ENCODE peak calls at places on chromosomes 13 and 19, in seven cellular contexts. A is fibroblast of lung, V is A549, G is ovary, H is fibroblast of the aortic adventitia, Y is mucosa of descending colon, Z is bronchial epithelial cell. T is an unnamed sample.

GRCh38 chr19:17255150-17255621 is 9.4 kb downstream of the USHBP1 start:
- DNase-seq in A (no peak), V (no peak), G (no peak), H (no peak), Y (no peak), Z (peak; percentile 63), T (no peak)

GRCh38 chr13:20340136-20340758 is 108.1 kb upstream of the GJB6 start:
- DNase-seq in A (no peak), V (no peak), G (no peak), H (no peak), Y (no peak), Z (no peak), T (no peak)

GRCh38 chr13:62512194-62513141 is 1096.8 kb upstream of the PCDH20 start:
- DNase-seq in A (peak; percentile 1), V (peak; percentile 1), G (no peak), H (no peak), Y (peak; percentile 11), Z (peak; percentile 26), T (peak; percentile 16)

GRCh38 chr13:75180805-75181455 is 301.0 kb downstream of the TBC1D4 start:
- DNase-seq in A (peak; percentile 78), V (no peak), G (no peak), H (peak; percentile 28), Y (no peak), Z (peak; percentile 38), T (no peak)

GRCh38 chr13:49926019-49926418 is 10.1 kb downstream of the SPRYD7 start:
- DNase-seq in A (no peak), V (no peak), G (no peak), H (no peak), Y (no peak), Z (no peak), T (no peak)

GRCh38 chr13:73672492-73672891 is 461.7 kb downstream of the KLF12 start:
- DNase-seq in A (peak; percentile 39), V (no peak), G (no peak), H (peak; percentile 36), Y (no peak), Z (peak; percentile 64), T (no peak)

GRCh38 chr19:38655148-38655824 is 7.8 kb downstream of the ACTN4 start:
- DNase-seq in A (peak; percentile 66), V (no peak), G (no peak), H (no peak), Y (no peak), Z (peak; percentile 52), T (peak; percentile 19)

GRCh38 chr13:42355841-42356575 is 84.1 kb downstream of the AKAP11 start:
- DNase-seq in A (no peak), V (no peak), G (no peak), H (no peak), Y (no peak), Z (no peak), T (no peak)

GRCh38 chr19:940591-941291 is 14.9 kb downstream of the ARID3A start:
- DNase-seq in A (peak; percentile 65), V (no peak), G (no peak), H (peak; percentile 83), Y (peak; percentile 86), Z (no peak), T (peak; percentile 70)

GRCh38 chr19:42421591-42422031 is 5.6 kb downstream of the LIPE start:
- DNase-seq in A (no peak), V (no peak), G (no peak), H (peak; percentile 10), Y (no peak), Z (peak; percentile 98), T (peak; percentile 68)

GRCh38 chr13:109297628-109298027 is 488.8 kb downstream of the IRS2 start:
- DNase-seq in A (peak; percentile 89), V (no peak), G (no peak), H (peak; percentile 34), Y (no peak), Z (peak; percentile 80), T (no peak)

GRCh38 chr19:16258440-16258903 is 60.8 kb downstream of the AP1M1 start:
- DNase-seq in A (no peak), V (no peak), G (no peak), H (no peak), Y (peak; percentile 77), Z (no peak), T (peak; percentile 93)

GRCh38 chr19:13865578-13866462 is 11.1 kb upstream of the NANOS3 start:
- DNase-seq in A (no peak), V (no peak), G (peak; percentile 52), H (no peak), Y (no peak), Z (no peak), T (peak; percentile 77)

GRCh38 chr13:46321494-46322225 is 65.4 kb downstream of the RUBCNL start:
- DNase-seq in A (peak; percentile 36), V (peak; percentile 26), G (no peak), H (peak; percentile 82), Y (no peak), Z (peak; percentile 40), T (peak; percentile 49)

GRCh38 chr13:38686635-38687245 is at the start of gene FREM2:
- DNase-seq in A (peak; percentile 59), V (peak; percentile 3), G (peak; percentile 71), H (no peak), Y (no peak), Z (peak; percentile 53), T (no peak)

GRCh38 chr13:96819375-96819774 is 174.9 kb downstream of the OXGR1 start:
- DNase-seq in A (no peak), V (no peak), G (no peak), H (no peak), Y (no peak), Z (no peak), T (no peak)

GRCh38 chr19:53877361-53877766 is 4.6 kb upstream of the PRKCG start:
- DNase-seq in A (peak; percentile 22), V (no peak), G (no peak), H (peak; percentile 41), Y (no peak), Z (no peak), T (no peak)

DNA sequence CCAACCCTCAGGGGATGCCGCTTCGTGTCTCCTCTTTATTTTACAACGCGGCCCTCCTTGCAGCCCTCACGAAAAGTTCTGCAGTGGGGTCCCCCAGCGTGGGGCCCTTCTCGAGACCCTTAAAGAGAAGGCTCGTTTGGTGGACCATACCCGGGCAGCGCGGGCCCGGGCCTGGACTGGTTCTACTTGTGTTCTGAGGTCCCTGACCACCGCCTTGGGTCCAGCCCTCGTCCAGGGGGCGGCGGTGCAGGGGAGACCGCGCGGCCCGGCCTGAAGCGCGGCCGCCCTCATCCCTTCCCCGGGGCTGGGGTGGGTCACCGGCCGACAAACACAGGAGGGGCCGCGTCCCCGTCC is 400 bp upstream of the SERP2 start:
- DNase-seq in A (no peak), V (no peak), G (no peak), H (no peak), Y (no peak), Z (no peak), T (no peak)
- H3K4me3 ChIP-seq in A (peak overlapping the region; percentile 41), V (no peak overlapping the region), G (peak overlapping the region; percentile 51), H (peak overlapping the region; percentile 64), Y (no peak overlapping the region), Z (peak overlapping the region; percentile 41), T (peak overlapping the region; percentile 78)

GRCh38 chr19:36775768-36776167 is 3.2 kb upstream of the ZNF850 start:
- DNase-seq in A (peak; percentile 65), V (no peak), G (no peak), H (no peak), Y (no peak), Z (no peak), T (peak; percentile 61)
- H3K4me3 ChIP-seq in A (no peak overlapping the region), V (no peak overlapping the region), G (no peak overlapping the region), H (no peak overlapping the region), Y (no peak overlapping the region), Z (peak overlapping the region; percentile 33), T (peak overlapping the region; percentile 21)

GRCh38 chr13:29429496-29429895 is 166.0 kb downstream of the SLC7A1 start:
- DNase-seq in A (no peak), V (no peak), G (no peak), H (peak; percentile 16), Y (no peak), Z (no peak), T (no peak)

GRCh38 chr13:29428992-29429315 is 166.5 kb downstream of the SLC7A1 start:
- DNase-seq in A (no peak), V (no peak), G (no peak), H (no peak), Y (no peak), Z (no peak), T (no peak)

GRCh38 chr13:29423050-29423449 is 172.4 kb downstream of the SLC7A1 start:
- DNase-seq in A (no peak), V (no peak), G (no peak), H (no peak), Y (no peak), Z (no peak), T (no peak)

GRCh38 chr13:29428310-29428991 is 167.0 kb downstream of the SLC7A1 start:
- DNase-seq in A (peak; percentile 24), V (no peak), G (peak; percentile 36), H (no peak), Y (no peak), Z (peak; percentile 33), T (peak; percentile 22)

DNA sequence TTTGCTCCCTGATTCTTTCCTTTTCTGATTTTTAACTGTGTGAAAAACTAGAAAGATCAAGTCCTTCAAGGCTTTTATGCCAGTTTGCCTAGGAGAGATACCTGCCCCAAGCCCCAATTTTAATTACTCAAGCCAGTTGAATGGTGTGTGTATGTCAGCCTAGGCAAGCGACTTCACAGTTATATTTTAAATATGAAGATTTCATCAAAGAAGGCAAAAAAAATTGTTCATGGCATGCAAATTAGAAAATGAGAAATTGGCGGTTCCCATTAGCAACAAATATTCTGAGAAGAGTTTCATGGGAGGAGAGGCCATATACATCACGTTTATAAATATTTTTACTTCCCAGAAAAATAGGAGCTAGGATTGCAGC is 167.6 kb downstream of the SLC7A1 start:
- DNase-seq in A (no peak), V (no peak), G (no peak), H (no peak), Y (no peak), Z (no peak), T (no peak)
- H3K4me3 ChIP-seq in A (no peak overlapping the region), V (peak overlapping the region; percentile 26), G (peak overlapping the region; percentile 27), H (peak overlapping the region; percentile 49), Y (no peak overlapping the region), Z (peak overlapping the region; percentile 8), T (peak overlapping the region; percentile 58)

DNA sequence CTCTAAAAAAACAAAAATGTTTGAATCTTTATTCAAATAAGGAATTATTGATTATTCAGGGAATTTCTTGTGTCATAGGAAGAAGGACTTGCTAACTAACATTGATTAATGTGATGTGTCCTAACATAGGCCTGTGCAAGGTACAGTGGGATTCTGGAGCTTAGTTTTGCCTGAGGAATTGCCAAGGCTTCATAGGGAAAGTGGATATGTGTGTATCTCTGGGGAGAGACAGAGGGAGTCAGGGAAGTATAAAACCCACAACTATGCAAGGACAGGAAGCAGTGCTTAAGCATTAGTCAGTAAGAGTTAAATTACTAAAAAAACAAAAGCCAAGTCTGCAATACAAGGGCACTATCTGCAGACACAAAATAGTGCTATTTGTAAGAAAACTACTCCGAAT is 59.6 kb downstream of the WDFY2 start:
- DNase-seq in A (peak; percentile 97), V (peak; percentile 11), G (no peak), H (peak; percentile 90), Y (no peak), Z (peak; percentile 94), T (no peak)
- H3K4me3 ChIP-seq in A (no peak overlapping the region), V (no peak overlapping the region), G (no peak overlapping the region), H (no peak overlapping the region), Y (no peak overlapping the region), Z (no peak overlapping the region), T (no peak overlapping the region)